ENCODE peak calls at places on chromosomes 7 and 10, in nine cellular contexts. D is AG08395; Y is stimulated activated CD4-positive, alpha-beta T cell treated with anti-CD3 and anti-CD28 coated beads, Interleukin-1b, Interleukin-23, amount 100 ng/mL, for 1 hour; P is kidney glomerular epithelial cell; F is GM13976; Q is activated T-cell treated with anti-CD3 and anti-CD28 coated beads for 1 hour; M is activated gamma-delta T cell; V is AG04449; E is Panc1. N is an unnamed sample.
A peak's percentile ranks its signal among the peaks of the same experiment; 100 is the strongest.

GRCh38 chr7:3897430-3898385 is 596.7 kb downstream of the SDK1 start:
- DNase-seq in D (no peak), Y (no peak), P (peak; percentile 8), F (peak; percentile 44), Q (peak; percentile 17), M (no peak), V (no peak), E (peak; percentile 35), N (no peak)

GRCh38 chr7:18895456-18895855 is 222.0 kb downstream of the TWIST1 start:
- DNase-seq in D (peak; percentile 47), Y (no peak), P (peak; percentile 83), F (no peak), Q (no peak), M (no peak), V (peak; percentile 33), E (peak; percentile 72), N (no peak)

GRCh38 chr7:96397936-96398596 is 76.2 kb upstream of the SLC25A13 start:
- DNase-seq in D (no peak), Y (no peak), P (peak; percentile 65), F (no peak), Q (no peak), M (no peak), V (no peak), E (no peak), N (no peak)

GRCh38 chr10:79084012-79084971 is 15.5 kb downstream of the ZMIZ1 start:
- DNase-seq in D (peak; percentile 90), Y (no peak), P (peak; percentile 88), F (no peak), Q (no peak), M (no peak), V (no peak), E (no peak), N (peak; percentile 53)

GRCh38 chr10:34528320-34528719 is 286.8 kb downstream of the PARD3 start:
- DNase-seq in D (peak; percentile 76), Y (no peak), P (peak; percentile 93), F (no peak), Q (no peak), M (no peak), V (peak; percentile 80), E (no peak), N (peak; percentile 30)

GRCh38 chr7:11343818-11344413 is 370.2 kb downstream of the PHF14 start:
- DNase-seq in D (peak; percentile 41), Y (no peak), P (peak; percentile 37), F (no peak), Q (no peak), M (no peak), V (no peak), E (peak; percentile 46), N (no peak)

GRCh38 chr7:134502463-134502862 is 24.9 kb upstream of the AKR1B10 start:
- DNase-seq in D (peak; percentile 40), Y (no peak), P (no peak), F (no peak), Q (no peak), M (no peak), V (no peak), E (no peak), N (no peak)

GRCh38 chr10:51649064-51649463 is 50.3 kb downstream of the CSTF2T start:
- DNase-seq in D (no peak), Y (no peak), P (no peak), F (no peak), Q (no peak), M (no peak), V (no peak), E (no peak), N (no peak)

GRCh38 chr10:124063736-124064135 is 29.7 kb downstream of the CHST15 start:
- DNase-seq in D (peak; percentile 89), Y (no peak), P (peak; percentile 96), F (no peak), Q (no peak), M (no peak), V (peak; percentile 83), E (peak; percentile 55), N (no peak)

GRCh38 chr10:72171175-72171630 is 44.6 kb upstream of the ANAPC16 start:
- DNase-seq in D (peak; percentile 54), Y (no peak), P (peak; percentile 95), F (no peak), Q (no peak), M (no peak), V (no peak), E (peak; percentile 80), N (peak; percentile 44)

GRCh38 chr10:42578019-42578418 is 60.4 kb downstream of the ZNF33B start:
- DNase-seq in D (no peak), Y (no peak), P (no peak), F (no peak), Q (no peak), M (no peak), V (no peak), E (no peak), N (no peak)

GRCh38 chr7:44849277-44850210 is 1.7 kb upstream of the H2AZ2 start:
- DNase-seq in D (no peak), Y (no peak), P (no peak), F (no peak), Q (no peak), M (no peak), V (peak; percentile 12), E (no peak), N (no peak)

GRCh38 chr10:71078454-71079145 is 133.8 kb upstream of the UNC5B start:
- DNase-seq in D (no peak), Y (no peak), P (no peak), F (peak; percentile 15), Q (no peak), M (no peak), V (no peak), E (no peak), N (no peak)

GRCh38 chr7:123204206-123204835 is 4.6 kb upstream of the SLC13A1 start:
- DNase-seq in D (no peak), Y (no peak), P (no peak), F (no peak), Q (no peak), M (no peak), V (no peak), E (no peak), N (no peak)

GRCh38 chr10:48610585-48611093 is 5.8 kb upstream of the ARHGAP22 start:
- DNase-seq in D (no peak), Y (no peak), P (no peak), F (no peak), Q (no peak), M (no peak), V (no peak), E (no peak), N (no peak)

GRCh38 chr10:114052255-114052654 is 8.6 kb downstream of the ADRB1 start:
- DNase-seq in D (no peak), Y (no peak), P (no peak), F (no peak), Q (no peak), M (no peak), V (no peak), E (no peak), N (no peak)

GRCh38 chr10:132538790-132539421 is 1.3 kb downstream of the INPP5A start:
- DNase-seq in D (no peak), Y (no peak), P (no peak), F (no peak), Q (no peak), M (no peak), V (no peak), E (no peak), N (no peak)

GRCh38 chr7:121446526-121446925 is 50.4 kb upstream of the FAM3C start:
- DNase-seq in D (no peak), Y (no peak), P (no peak), F (no peak), Q (no peak), M (no peak), V (no peak), E (no peak), N (no peak)

GRCh38 chr10:102675887-102676616 is 31.8 kb downstream of the TRIM8 start:
- DNase-seq in D (peak; percentile 84), Y (no peak), P (peak; percentile 95), F (peak; percentile 61), Q (no peak), M (no peak), V (peak; percentile 95), E (no peak), N (no peak)

GRCh38 chr7:151461942-151462230 is 21.9 kb upstream of the CRYGN start:
- DNase-seq in D (no peak), Y (no peak), P (no peak), F (no peak), Q (no peak), M (no peak), V (no peak), E (no peak), N (no peak)

GRCh38 chr7:152522551-152522950 is 86.7 kb upstream of the KMT2C start:
- DNase-seq in D (peak; percentile 26), Y (no peak), P (no peak), F (no peak), Q (no peak), M (no peak), V (no peak), E (no peak), N (no peak)

GRCh38 chr10:43816351-43817321 is 168.0 kb upstream of the ZNF32 start:
- DNase-seq in D (peak; percentile 74), Y (peak; percentile 21), P (no peak), F (peak; percentile 66), Q (peak; percentile 51), M (no peak), V (peak; percentile 93), E (no peak), N (no peak)

GRCh38 chr10:66637273-66638036 is 288.4 kb upstream of the LRRTM3 start:
- DNase-seq in D (no peak), Y (no peak), P (no peak), F (no peak), Q (no peak), M (no peak), V (no peak), E (no peak), N (no peak)

GRCh38 chr7:92799446-92800211 is 36.7 kb downstream of the CDK6 start:
- DNase-seq in D (no peak), Y (no peak), P (no peak), F (no peak), Q (no peak), M (no peak), V (no peak), E (no peak), N (no peak)

GRCh38 chr7:132580717-132581285 is 4.5 kb upstream of the PLXNA4 start:
- DNase-seq in D (peak; percentile 66), Y (peak; percentile 24), P (peak; percentile 49), F (peak; percentile 75), Q (peak; percentile 54), M (no peak), V (peak; percentile 21), E (peak; percentile 60), N (no peak)

GRCh38 chr7:84043661-84044191 is 150.9 kb downstream of the SEMA3A start:
- DNase-seq in D (no peak), Y (no peak), P (no peak), F (no peak), Q (no peak), M (no peak), V (no peak), E (no peak), N (no peak)

GRCh38 chr10:30459283-30459682 is 25.3 kb downstream of the MAP3K8 start:
- DNase-seq in D (no peak), Y (no peak), P (no peak), F (no peak), Q (no peak), M (no peak), V (no peak), E (no peak), N (no peak)

GRCh38 chr10:71805776-71806705 is 32.7 kb upstream of the VSIR start:
- DNase-seq in D (no peak), Y (no peak), P (no peak), F (no peak), Q (no peak), M (no peak), V (no peak), E (no peak), N (no peak)

GRCh38 chr10:86301431-86301830 is 65.2 kb downstream of the GRID1 start:
- DNase-seq in D (no peak), Y (no peak), P (no peak), F (no peak), Q (no peak), M (no peak), V (no peak), E (no peak), N (no peak)

GRCh38 chr7:151982806-151983205 is 26.6 kb downstream of the GALNTL5 start:
- DNase-seq in D (no peak), Y (no peak), P (no peak), F (no peak), Q (no peak), M (no peak), V (no peak), E (no peak), N (no peak)

N was measured in T1000.